ENCODE peak calls at places on chromosomes 3 and 15, in four cellular contexts. One of them, this sample, is unnamed.

GRCh38 chr3:136905549-136905948 is 43.5 kb downstream of the NCK1 start:
- DNase-seq in activated CD4-positive, alpha-beta T cell treated with anti-CD3 and anti-CD28 coated beads, Interleukin-2, amount 50 U/mL, for 1 hour: no peak
- DNase-seq in left lung: no peak
- DNase-seq in EH: no peak
- DNase-seq in this sample: no peak

GRCh38 chr3:33401781-33402180 is 38.4 kb downstream of the UBP1 start:
- DNase-seq in activated CD4-positive, alpha-beta T cell treated with anti-CD3 and anti-CD28 coated beads, Interleukin-2, amount 50 U/mL, for 1 hour: no peak
- DNase-seq in left lung: no peak
- DNase-seq in EH: peak; percentile 69
- DNase-seq in this sample: no peak

GRCh38 chr3:141646760-141647561 is 91.1 kb upstream of the RNF7 start:
- DNase-seq in EH: peak; percentile 86
- DNase-seq in activated CD4-positive, alpha-beta T cell treated with anti-CD3 and anti-CD28 coated beads, Interleukin-2, amount 50 U/mL, for 1 hour: no peak
- DNase-seq in left lung: peak; percentile 53
- DNase-seq in this sample: no peak

GRCh38 chr3:124966557-124967480 is 32.3 kb upstream of the MUC13 start:
- DNase-seq in activated CD4-positive, alpha-beta T cell treated with anti-CD3 and anti-CD28 coated beads, Interleukin-2, amount 50 U/mL, for 1 hour: no peak
- DNase-seq in EH: peak; percentile 21
- DNase-seq in left lung: no peak
- DNase-seq in this sample: no peak

GRCh38 chr3:9769012-9769411 is 735 bp downstream of the CAMK1 start:
- DNase-seq in EH: no peak
- DNase-seq in activated CD4-positive, alpha-beta T cell treated with anti-CD3 and anti-CD28 coated beads, Interleukin-2, amount 50 U/mL, for 1 hour: no peak
- DNase-seq in left lung: no peak
- DNase-seq in this sample: no peak

GRCh38 chr3:154926721-154927120 is 153.4 kb upstream of the MME start:
- DNase-seq in activated CD4-positive, alpha-beta T cell treated with anti-CD3 and anti-CD28 coated beads, Interleukin-2, amount 50 U/mL, for 1 hour: no peak
- DNase-seq in left lung: no peak
- DNase-seq in EH: peak; percentile 32
- DNase-seq in this sample: no peak

GRCh38 chr3:115990669-115991068 is 367.4 kb downstream of the GAP43 start:
- DNase-seq in left lung: no peak
- DNase-seq in EH: no peak
- DNase-seq in activated CD4-positive, alpha-beta T cell treated with anti-CD3 and anti-CD28 coated beads, Interleukin-2, amount 50 U/mL, for 1 hour: no peak
- DNase-seq in this sample: no peak

GRCh38 chr15:75903331-75904240 is at the start of gene FBXO22:
- DNase-seq in activated CD4-positive, alpha-beta T cell treated with anti-CD3 and anti-CD28 coated beads, Interleukin-2, amount 50 U/mL, for 1 hour: peak; percentile 87
- DNase-seq in left lung: peak; percentile 93
- DNase-seq in EH: peak; percentile 89
- DNase-seq in this sample: peak; percentile 93